ENCODE peak calls at places on chromosomes 1 and 21, in seven cellular contexts. I is occipital lobe, Q is G401, G is Right ventricle myocardium inferior, P is astrocyte of the spinal cord, N is choroid plexus epithelial cell, B is activated gamma-delta T cell treated with Interleukin-2 at 50 U/mL for 16 hours. M is an unnamed sample.

GRCh38 chr1:157691285-157691920 is 9.2 kb downstream of the FCRL3 start:
- DNase-seq in I (peak), Q (peak), G (no peak), P (peak), N (peak), B (no peak), M (peak)

GRCh38 chr21:31115249-31115648 is 77.0 kb upstream of the KRTAP19-8 start:
- DNase-seq in I (no peak), Q (no peak), G (no peak), P (no peak), N (no peak), B (no peak), M (no peak)

GRCh38 chr21:36422279-36423098 is 37.3 kb downstream of the CHAF1B start:
- DNase-seq in I (no peak), Q (peak), G (no peak), P (peak), N (peak), B (peak), M (peak)

GRCh38 chr1:197130677-197131304 is 15.7 kb downstream of the ASPM start:
- DNase-seq in I (no peak), Q (no peak), G (no peak), P (peak), N (peak), B (no peak), M (no peak)

GRCh38 chr1:160224606-160225005 is 19.4 kb downstream of the PEA15 start:
- DNase-seq in I (no peak), Q (no peak), G (no peak), P (no peak), N (no peak), B (no peak), M (no peak)

GRCh38 chr1:110207831-110208230 is 2.3 kb upstream of the KCNC4 start:
- DNase-seq in I (peak), Q (peak), G (peak), P (peak), N (peak), B (peak), M (peak)

GRCh38 chr1:180182721-180183311 is 28.1 kb downstream of the QSOX1 start:
- DNase-seq in I (no peak), Q (peak), G (no peak), P (no peak), N (no peak), B (no peak), M (peak)

GRCh38 chr1:59156031-59156430 is 140.9 kb upstream of the FGGY start:
- DNase-seq in I (no peak), Q (peak), G (no peak), P (no peak), N (no peak), B (no peak), M (no peak)

GRCh38 chr1:236289492-236290131 is 7.9 kb upstream of the ERO1B start:
- DNase-seq in I (no peak), Q (no peak), G (no peak), P (no peak), N (no peak), B (no peak), M (no peak)

GRCh38 chr1:161200992-161201827 is 957 bp upstream of the NDUFS2 start:
- DNase-seq in I (no peak), Q (no peak), G (peak), P (peak), N (peak), B (no peak), M (no peak)

GRCh38 chr1:10634428-10635384 is 160.0 kb downstream of the PEX14 start:
- DNase-seq in I (no peak), Q (no peak), G (peak), P (no peak), N (no peak), B (no peak), M (no peak)

GRCh38 chr1:224929335-224930237 is at the start of gene DNAH14:
- DNase-seq in I (no peak), Q (peak), G (peak), P (peak), N (peak), B (no peak), M (peak)